ENCODE peak calls at places on chromosome 10, in seven cellular contexts. A is glutamatergic neuron; M is stimulated activated CD8-positive, alpha-beta memory T cell treated with anti-CD3 and anti-CD28 coated beads, Interleukin-4, amount 100 ng/mL, for 48 hours; T is substantia nigra; F is C1 segment of cervical spinal cord; B is epithelial cell of esophagus; O is adrenal gland. L is an unnamed sample.

GRCh38 chr10:61779950-61780659 is 117.4 kb downstream of the CABCOCO1 start:
- DNase-seq in A (no peak), M (peak), T (no peak), F (no peak), B (peak), O (no peak), L (no peak)

GRCh38 chr10:132865851-132866600 is 76.3 kb downstream of the CFAP46 start:
- DNase-seq in A (no peak), M (no peak), T (no peak), F (no peak), B (no peak), O (no peak), L (no peak)

GRCh38 chr10:44498222-44498621 is 113.3 kb upstream of the CXCL12 start:
- DNase-seq in A (no peak), M (no peak), T (no peak), F (no peak), B (no peak), O (no peak), L (no peak)

GRCh38 chr10:129728246-129728820 is 235.7 kb downstream of the EBF3 start:
- DNase-seq in A (no peak), M (no peak), T (no peak), F (no peak), B (no peak), O (no peak), L (no peak)

GRCh38 chr10:13930123-13930522 is 343.4 kb downstream of the PRPF18 start:
- DNase-seq in A (no peak), M (no peak), T (no peak), F (no peak), B (no peak), O (no peak), L (no peak)

GRCh38 chr10:87771871-87772500 is 46.0 kb downstream of the ATAD1 start:
- DNase-seq in A (no peak), M (no peak), T (no peak), F (no peak), B (peak), O (no peak), L (no peak)

GRCh38 chr10:60099998-60100747 is 193.8 kb upstream of the CCDC6 start:
- DNase-seq in A (no peak), M (no peak), T (no peak), F (no peak), B (peak), O (no peak), L (no peak)

GRCh38 chr10:32179836-32180235 is 123.6 kb upstream of the KIF5B start:
- DNase-seq in A (no peak), M (no peak), T (no peak), F (no peak), B (no peak), O (no peak), L (no peak)

GRCh38 chr10:95249467-95249866 is 41.3 kb downstream of the PDLIM1 start:
- DNase-seq in A (no peak), M (no peak), T (no peak), F (no peak), B (no peak), O (no peak), L (no peak)

GRCh38 chr10:110613996-110614495 is 30.1 kb upstream of the RBM20 start:
- DNase-seq in A (no peak), M (no peak), T (no peak), F (no peak), B (no peak), O (no peak), L (no peak)

GRCh38 chr10:26214538-26215461 is 1.8 kb upstream of the GAD2 start:
- DNase-seq in A (peak), M (no peak), T (no peak), F (no peak), B (no peak), O (no peak), L (no peak)

GRCh38 chr10:17214991-17215781 is 12.9 kb upstream of the VIM start:
- DNase-seq in A (no peak), M (no peak), T (no peak), F (no peak), B (peak), O (no peak), L (no peak)

L was measured in testis.